ENCODE peak calls at places on chromosome 3, in seven cellular contexts. U is AG04449, K is right lobe of liver, H is EL, Y is A172, F is body of pancreas, E is testis. J is an unnamed sample.

GRCh38 chr3:49602877-49603411 is 48.7 kb downstream of the BSN start:
- DNase-seq in F (no peak), K (no peak), H (no peak), U (no peak), E (no peak), Y (no peak), J (no peak)

GRCh38 chr3:58064923-58065638 is 56.9 kb downstream of the FLNB start:
- DNase-seq in Y (no peak), U (no peak), E (no peak), K (no peak), F (no peak), H (no peak), J (no peak)

GRCh38 chr3:133964547-133964946 is 65.2 kb downstream of the SLCO2A1 start:
- DNase-seq in F (no peak), K (no peak), U (no peak), Y (peak; percentile 26), E (no peak), H (no peak), J (peak; percentile 44)

GRCh38 chr3:126261037-126261436 is 80.7 kb upstream of the ALDH1L1 start:
- DNase-seq in Y (no peak), U (peak; percentile 31), K (peak; percentile 86), F (peak; percentile 65), H (peak; percentile 74), E (peak; percentile 28), J (peak; percentile 40)

GRCh38 chr3:181329024-181329423 is 339.5 kb upstream of the DNAJC19 start:
- DNase-seq in Y (no peak), E (no peak), K (no peak), U (no peak), F (no peak), H (no peak), J (no peak)

GRCh38 chr3:143775401-143775970 is 72.8 kb downstream of the SLC9A9 start:
- DNase-seq in F (peak; percentile 4), H (peak; percentile 25), U (no peak), Y (peak; percentile 48), K (no peak), E (peak; percentile 26), J (peak; percentile 62)

GRCh38 chr3:53114011-53114400 is 16.2 kb downstream of the RFT1 start:
- DNase-seq in U (no peak), K (peak; percentile 79), Y (peak; percentile 74), E (peak; percentile 91), F (peak; percentile 86), H (peak; percentile 77), J (peak; percentile 93)

GRCh38 chr3:7382293-7383033 is 521.5 kb downstream of the GRM7 start:
- DNase-seq in U (no peak), E (no peak), Y (no peak), K (no peak), H (no peak), F (peak; percentile 59), J (no peak)

GRCh38 chr3:25856902-25857518 is 67.1 kb downstream of the OXSM start:
- DNase-seq in H (peak; percentile 43), Y (peak; percentile 37), E (no peak), K (no peak), F (peak; percentile 35), U (peak; percentile 19), J (peak; percentile 73)

GRCh38 chr3:190366145-190366544 is 21.8 kb upstream of the CLDN16 start:
- DNase-seq in H (peak; percentile 69), U (no peak), E (no peak), K (no peak), Y (peak; percentile 70), F (no peak), J (no peak)

GRCh38 chr3:185070491-185071335 is 82.1 kb downstream of the C3orf70 start:
- DNase-seq in H (peak; percentile 54), Y (peak; percentile 10), K (no peak), U (no peak), E (peak; percentile 67), F (peak; percentile 3), J (peak; percentile 73)

GRCh38 chr3:25454411-25454927 is 26.4 kb downstream of the RARB start:
- DNase-seq in H (peak; percentile 65), Y (no peak), E (no peak), F (no peak), U (no peak), K (no peak), J (peak; percentile 67)

J was measured in GM23338.